ENCODE peak calls at places on chromosomes 11 and 22, in six cellular contexts. M is coronary artery, X is transverse colon, Z is body of pancreas, B is astrocyte, H is ovary. L is an unnamed sample.

GRCh38 chr11:68979931-68980775 is 633 bp downstream of the MRGPRD start:
- DNase-seq in Z (no peak), B (no peak), X (peak; percentile 5), H (peak; percentile 5), M (no peak), L (no peak)

GRCh38 chr11:84227970-84228369 is 941.8 kb upstream of the CCDC90B start:
- DNase-seq in B (no peak), H (no peak), X (no peak), M (no peak), Z (no peak), L (no peak)

GRCh38 chr11:12388939-12389670 is 11.7 kb downstream of the PARVA start:
- DNase-seq in H (no peak), X (no peak), B (no peak), Z (no peak), M (no peak), L (no peak)

GRCh38 chr11:128471138-128471661 is 116.2 kb downstream of the ETS1 start:
- DNase-seq in X (peak; percentile 52), B (no peak), H (no peak), M (no peak), Z (no peak), L (no peak)

GRCh38 chr22:31148516-31148915 is 8.2 kb upstream of the PLA2G3 start:
- DNase-seq in H (no peak), X (no peak), Z (no peak), B (peak; percentile 14), M (no peak), L (no peak)

GRCh38 chr11:34274712-34275398 is 83.0 kb downstream of the ABTB2 start:
- DNase-seq in B (peak; percentile 97), X (peak; percentile 73), H (peak; percentile 94), M (peak; percentile 91), Z (peak; percentile 89), L (peak; percentile 99)

GRCh38 chr11:21888814-21889213 is 304.1 kb upstream of the ANO5 start:
- DNase-seq in Z (peak; percentile 18), X (no peak), H (no peak), M (no peak), B (no peak), L (no peak)

GRCh38 chr22:19655399-19655798 is 58.9 kb upstream of the SEPTIN5 start:
- DNase-seq in B (no peak), M (no peak), Z (no peak), H (no peak), X (no peak), L (no peak)

GRCh38 chr11:100273066-100273815 is 413.8 kb upstream of the ARHGAP42 start:
- DNase-seq in H (no peak), X (no peak), Z (no peak), B (no peak), M (no peak), L (no peak)

DNA sequence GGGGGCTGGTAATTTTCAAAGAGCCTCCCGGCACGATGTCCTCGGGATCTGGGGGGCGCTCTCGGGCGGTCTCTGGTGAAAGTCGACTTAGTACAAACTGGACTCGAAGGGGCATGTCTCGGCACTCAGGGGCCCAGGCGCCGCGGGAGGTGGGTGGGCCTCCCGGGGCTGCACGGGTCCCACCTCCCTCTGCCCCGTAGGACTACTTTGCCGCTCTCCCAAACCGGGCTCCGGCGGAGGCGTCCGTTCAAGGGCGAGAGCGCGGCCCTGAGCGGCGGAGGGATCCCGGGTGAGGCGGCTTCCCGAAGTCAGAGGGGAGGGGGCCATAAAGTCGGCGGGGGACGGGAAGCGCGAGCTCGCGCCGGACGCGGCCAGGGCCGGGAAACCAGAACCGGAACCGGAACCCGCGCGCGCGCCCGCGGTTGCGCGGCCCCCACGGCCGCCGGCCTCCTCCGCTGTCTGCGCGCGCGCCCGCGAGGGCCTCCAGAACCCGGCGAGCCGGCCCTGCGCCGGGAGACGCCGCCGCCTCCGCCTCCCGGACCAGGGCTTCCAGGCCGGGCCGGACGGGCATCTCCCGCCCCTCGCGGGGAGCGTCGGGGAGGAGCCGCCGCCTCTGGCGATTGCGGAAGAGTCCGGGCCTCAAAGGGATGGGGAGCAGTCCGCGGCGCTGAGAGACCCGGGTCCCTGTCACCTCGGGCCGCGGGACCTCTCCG is at the start of gene ARHGEF12:
- DNase-seq in B (peak; percentile 98), M (peak; percentile 94), H (peak; percentile 97), Z (peak; percentile 96), X (peak; percentile 96), L (peak; percentile 93)
- TF ChIP-seq CTCF in B (no peak), M (no peak), H (no peak), Z (no peak), X (peak; percentile 1), L (peak; percentile 63)

GRCh38 chr22:24156915-24157782 is 24.1 kb upstream of the SUSD2 start:
- DNase-seq in Z (peak; percentile 88), M (peak; percentile 91), B (peak; percentile 44), X (peak; percentile 93), H (peak; percentile 75), L (peak; percentile 71)
- H3K27ac ChIP-seq in Z (peak overlapping the region; percentile 34), M (peak overlapping the region; percentile 93), B (no peak overlapping the region), X (peak overlapping the region; percentile 93), H (peak overlapping the region; percentile 78), L (peak overlapping the region; percentile 80)

DNA sequence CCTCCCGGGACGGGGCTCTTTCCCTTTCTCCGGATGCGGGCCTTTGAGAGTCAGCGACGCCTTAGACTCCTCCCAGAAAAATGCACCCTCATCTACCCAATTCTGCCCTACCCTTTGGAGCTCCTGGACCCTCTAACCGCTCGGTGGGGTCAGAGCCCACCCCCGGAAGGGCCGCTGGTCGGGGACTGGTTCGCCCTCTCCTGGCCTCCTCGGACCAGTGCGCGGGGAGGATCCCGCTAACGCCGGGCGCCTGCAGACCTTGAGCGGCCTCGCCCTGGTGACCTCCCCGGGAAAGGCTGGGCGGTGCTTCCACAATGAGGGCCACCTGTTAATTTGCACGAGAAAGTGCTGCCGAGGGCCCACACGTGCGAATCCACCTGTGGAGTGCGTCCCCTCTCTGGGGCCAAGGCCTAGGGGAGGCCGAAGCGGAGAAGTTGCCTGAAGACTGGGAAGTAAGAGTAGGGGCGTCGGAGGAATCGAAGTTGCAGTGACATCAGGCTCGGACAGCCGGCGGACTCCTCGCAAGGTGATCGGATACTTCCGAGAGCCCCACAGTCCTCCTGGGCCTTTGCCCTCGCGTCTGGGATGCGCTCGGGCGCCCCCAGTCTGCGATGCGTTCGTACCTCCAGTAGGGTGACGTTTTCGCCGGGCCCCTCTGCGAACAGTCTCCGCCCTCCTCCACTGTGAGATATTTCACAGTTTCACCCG is 61.5 kb downstream of the ENDOD1 start:
- DNase-seq in H (peak; percentile 93), Z (peak; percentile 93), M (peak; percentile 92), X (peak; percentile 95), B (peak; percentile 69), L (peak; percentile 90)
- TF ChIP-seq CTCF in H (peak; percentile 90), Z (peak; percentile 96), M (peak; percentile 70), X (peak; percentile 70), B (peak; percentile 80), L (peak; percentile 77)

DNA sequence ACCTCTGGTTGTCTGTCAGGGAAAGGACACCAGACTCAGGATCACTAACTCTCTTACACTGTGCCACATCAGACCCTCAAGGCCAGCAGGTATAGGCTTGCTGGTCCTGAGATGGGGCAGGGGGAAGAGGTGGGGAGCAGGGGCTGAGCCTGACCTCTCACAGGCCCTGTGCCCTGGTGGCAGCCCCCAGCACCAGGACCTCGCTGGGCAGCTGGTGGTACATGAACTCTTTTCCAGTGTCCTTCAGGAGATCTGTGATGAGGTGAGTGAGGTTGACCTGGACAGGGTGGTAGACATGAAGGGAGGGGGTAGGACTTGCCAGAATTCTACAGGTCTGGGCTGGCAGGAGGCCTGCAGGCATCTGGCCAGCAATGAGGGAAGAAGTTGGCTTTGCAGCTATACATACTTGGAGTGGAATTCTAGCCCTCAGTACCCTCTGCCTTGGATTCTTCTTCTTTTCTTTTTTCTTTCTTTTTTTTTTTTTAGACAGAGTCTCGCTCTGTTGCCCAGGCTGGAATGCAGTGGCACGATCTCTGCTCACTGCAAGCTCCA is 1.4 kb downstream of the NUDT22 start:
- DNase-seq in B (no peak), Z (peak; percentile 49), M (no peak), H (no peak), X (no peak), L (no peak)
- H3K27ac ChIP-seq in B (no peak overlapping the region), Z (peak overlapping the region; percentile 95), M (peak overlapping the region; percentile 93), H (peak overlapping the region; percentile 62), X (peak overlapping the region; percentile 93), L (peak overlapping the region; percentile 98)

DNA sequence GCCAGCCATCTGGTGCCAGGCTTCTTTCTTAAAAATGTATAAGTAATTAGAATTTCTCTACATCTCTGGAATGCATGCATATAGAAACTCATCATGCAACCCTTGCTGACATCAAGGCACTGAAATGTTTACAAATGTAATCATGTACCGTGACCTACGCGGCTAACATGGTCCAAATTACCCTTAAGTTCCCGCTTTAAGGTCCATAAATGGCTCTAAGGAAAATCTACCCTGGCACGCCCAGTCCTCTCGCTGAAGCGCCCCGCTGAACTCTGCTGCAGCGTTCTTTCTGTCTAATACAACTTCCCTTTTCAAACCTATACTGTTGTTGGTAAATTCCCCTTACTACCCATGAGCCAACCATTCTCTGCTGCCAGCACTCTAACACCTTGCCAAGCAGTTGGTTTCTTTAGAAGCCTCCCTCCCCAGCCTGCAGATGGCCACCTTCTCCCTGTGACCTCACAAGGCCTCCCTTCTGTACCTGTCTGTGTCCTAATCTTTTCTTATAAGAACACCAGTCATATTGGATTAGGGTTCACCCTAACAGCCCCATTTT is 13.5 kb upstream of the HMOX1 start:
- DNase-seq in B (no peak), M (no peak), H (no peak), X (peak; percentile 55), Z (peak; percentile 52), L (no peak)
- TF ChIP-seq CTCF in B (no peak), M (no peak), H (no peak), X (no peak), Z (no peak), L (no peak)

DNA sequence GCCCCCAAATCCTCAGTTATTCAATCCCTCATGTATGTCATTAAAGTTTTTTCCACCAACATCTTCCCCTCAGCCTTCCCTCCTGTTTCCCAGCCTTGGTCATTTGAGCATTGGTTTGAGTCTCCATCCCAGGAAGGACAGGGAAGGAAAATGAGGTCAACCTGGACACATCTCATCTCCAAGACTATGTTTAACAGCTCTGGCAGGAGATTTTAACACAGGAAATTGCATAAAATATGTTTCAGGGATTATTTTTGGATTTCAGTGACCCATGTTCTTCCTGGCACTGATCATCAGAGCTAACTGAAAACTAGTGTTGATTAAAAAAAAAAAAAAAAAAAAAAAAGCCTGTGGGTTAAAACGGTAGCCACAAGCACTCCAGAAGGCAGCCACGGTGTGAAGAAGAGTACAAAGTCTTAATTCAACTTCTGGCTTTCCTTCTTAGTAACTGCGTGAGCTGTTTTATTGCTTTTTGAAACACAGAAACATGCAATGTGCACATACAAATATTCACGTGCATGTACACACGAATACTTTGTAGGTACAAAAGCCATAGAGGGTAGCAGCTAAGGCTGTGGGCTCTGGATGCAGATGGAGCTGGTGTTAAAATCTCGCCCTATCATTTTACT is 164.4 kb upstream of the DDI1 start:
- DNase-seq in B (no peak), Z (no peak), H (no peak), X (no peak), M (no peak), L (no peak)
- H3K27ac ChIP-seq in B (no peak overlapping the region), Z (no peak overlapping the region), H (no peak overlapping the region), X (no peak overlapping the region), M (peak overlapping the region; percentile 62), L (no peak overlapping the region)